ENCODE peak calls at places on chromosomes 11 and 22, in six cellular contexts. Q is mesendoderm; G is lower lobe of right lung; S is prostate gland; A is CD4-positive, CD25-positive, alpha-beta regulatory T cell; E is naive thymus-derived CD4-positive, alpha-beta T cell. W is an unnamed sample.

GRCh38 chr11:126375726-126376125 is 20.2 kb downstream of the ST3GAL4 start:
- DNase-seq in Q (no peak), E (no peak), A (no peak), S (no peak), G (no peak), W (no peak)

GRCh38 chr11:113553905-113554304 is 78.7 kb upstream of the DRD2 start:
- DNase-seq in Q (no peak), G (no peak), A (no peak), S (no peak), E (no peak), W (no peak)

GRCh38 chr11:8018742-8019631 is 31.9 kb downstream of the EIF3F start:
- DNase-seq in E (peak; percentile 80), A (peak; percentile 80), G (peak; percentile 67), S (peak; percentile 31), Q (peak; percentile 94), W (peak; percentile 91)

GRCh38 chr11:8732748-8733241 is 50.2 kb downstream of the RPL27A start:
- DNase-seq in S (peak; percentile 47), Q (peak; percentile 68), G (no peak), A (no peak), E (no peak), W (no peak)

GRCh38 chr11:252666-253065 is 15.9 kb downstream of the PSMD13 start:
- DNase-seq in G (no peak), A (no peak), Q (no peak), S (no peak), E (no peak), W (no peak)

GRCh38 chr22:50576070-50576469 is 2.2 kb downstream of the CPT1B start:
- DNase-seq in A (no peak), E (no peak), S (no peak), G (no peak), Q (peak; percentile 76), W (no peak)

GRCh38 chr22:17672417-17672991 is 33.9 kb downstream of the BCL2L13 start:
- DNase-seq in E (no peak), G (no peak), A (no peak), S (no peak), Q (no peak), W (no peak)

GRCh38 chr11:36452987-36453386 is 57.1 kb downstream of the TRAF6 start:
- DNase-seq in E (no peak), S (no peak), G (no peak), Q (no peak), A (peak; percentile 16), W (peak; percentile 29)

GRCh38 chr11:43942651-43943356 is 367 bp downstream of the C11orf96 start:
- DNase-seq in Q (no peak), A (peak; percentile 15), G (peak; percentile 52), E (no peak), S (no peak), W (no peak)
- H3K27ac ChIP-seq in Q (no peak overlapping the region), A (no peak overlapping the region), G (peak overlapping the region; percentile 84), E (no peak overlapping the region), S (peak overlapping the region; percentile 62), W (no peak overlapping the region)

DNA sequence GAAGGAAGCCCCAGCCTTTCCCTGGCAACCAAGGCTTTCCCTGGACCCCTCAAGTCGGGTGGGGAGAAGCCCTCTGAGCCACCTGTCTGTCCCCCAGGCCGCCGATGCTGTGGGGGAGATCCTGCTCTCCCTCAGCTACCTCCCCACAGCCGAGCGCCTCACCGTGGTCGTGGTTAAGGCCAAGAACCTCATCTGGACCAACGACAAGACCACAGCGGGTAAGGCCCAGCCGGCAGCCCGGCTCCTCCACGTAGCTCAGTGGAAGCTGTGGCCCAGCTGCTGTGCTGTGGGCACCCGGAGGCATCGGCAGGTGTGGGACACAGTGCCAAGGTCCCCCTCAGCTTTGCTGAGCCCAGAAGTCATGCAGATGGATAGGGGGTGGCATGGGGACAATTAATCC is 12.2 kb upstream of the RHOD start:
- DNase-seq in S (no peak), E (no peak), A (no peak), G (no peak), Q (no peak), W (no peak)
- H3K27ac ChIP-seq in S (no peak overlapping the region), E (no peak overlapping the region), A (no peak overlapping the region), G (no peak overlapping the region), Q (no peak overlapping the region), W (no peak overlapping the region)

GRCh38 chr11:27215471-27216267 is 147.3 kb downstream of the CCDC34 start:
- DNase-seq in A (no peak), G (peak; percentile 76), Q (peak; percentile 75), E (no peak), S (no peak), W (no peak)

GRCh38 chr11:27213232-27213660 is 149.8 kb downstream of the CCDC34 start:
- DNase-seq in Q (peak; percentile 92), S (no peak), A (no peak), G (no peak), E (no peak), W (no peak)

GRCh38 chr11:27212248-27212780 is 150.7 kb downstream of the CCDC34 start:
- DNase-seq in E (no peak), S (no peak), A (no peak), G (no peak), Q (no peak), W (no peak)

GRCh38 chr11:27216268-27217149 is 146.5 kb downstream of the CCDC34 start:
- DNase-seq in Q (no peak), E (no peak), A (no peak), S (no peak), G (peak; percentile 49), W (no peak)

DNA sequence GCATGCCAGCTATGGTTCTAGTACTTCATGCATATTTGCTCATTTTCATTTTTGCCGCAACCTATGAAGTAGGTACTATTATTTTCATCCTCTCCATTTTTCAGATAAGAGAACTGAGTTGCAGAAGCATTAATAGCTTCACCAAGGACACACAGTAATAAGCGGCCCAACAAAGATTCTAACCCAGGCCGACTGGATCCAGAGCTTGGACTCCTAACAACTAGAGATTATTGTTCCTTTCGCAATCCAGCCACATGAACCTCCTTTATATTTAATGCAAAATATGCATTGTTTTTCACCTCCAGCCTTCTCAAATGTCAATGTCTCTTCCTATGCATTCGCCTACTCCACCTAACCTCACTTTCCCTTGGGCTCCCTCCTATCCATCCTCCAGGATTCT is 148.3 kb downstream of the CCDC34 start:
- DNase-seq in G (no peak), E (no peak), A (no peak), Q (no peak), S (no peak), W (no peak)
- H3K27ac ChIP-seq in G (no peak overlapping the region), E (no peak overlapping the region), A (no peak overlapping the region), Q (no peak overlapping the region), S (no peak overlapping the region), W (no peak overlapping the region)

DNA sequence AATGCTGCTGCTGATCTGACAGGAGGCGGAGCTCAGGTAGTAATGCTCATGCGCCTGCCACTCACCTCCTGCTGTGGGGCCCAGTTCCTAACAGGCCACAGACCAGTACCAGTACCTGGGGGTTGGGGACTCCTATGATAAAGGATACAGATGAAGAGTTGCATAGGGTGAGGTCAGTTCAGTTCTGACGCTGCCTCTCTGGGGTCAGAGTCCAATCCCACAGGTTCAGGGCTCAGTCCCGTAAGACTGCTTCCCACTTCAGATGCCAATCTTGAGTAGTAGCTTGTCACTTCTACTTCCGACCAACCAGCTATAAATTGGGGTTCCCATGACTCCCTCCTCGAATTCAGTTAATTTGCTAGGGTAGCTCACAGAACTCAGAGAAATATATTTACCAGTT is 8.6 kb downstream of the ASRGL1 start:
- DNase-seq in E (no peak), A (no peak), Q (no peak), G (no peak), S (no peak), W (no peak)
- H3K27ac ChIP-seq in E (no peak overlapping the region), A (no peak overlapping the region), Q (no peak overlapping the region), G (no peak overlapping the region), S (no peak overlapping the region), W (no peak overlapping the region)

DNA sequence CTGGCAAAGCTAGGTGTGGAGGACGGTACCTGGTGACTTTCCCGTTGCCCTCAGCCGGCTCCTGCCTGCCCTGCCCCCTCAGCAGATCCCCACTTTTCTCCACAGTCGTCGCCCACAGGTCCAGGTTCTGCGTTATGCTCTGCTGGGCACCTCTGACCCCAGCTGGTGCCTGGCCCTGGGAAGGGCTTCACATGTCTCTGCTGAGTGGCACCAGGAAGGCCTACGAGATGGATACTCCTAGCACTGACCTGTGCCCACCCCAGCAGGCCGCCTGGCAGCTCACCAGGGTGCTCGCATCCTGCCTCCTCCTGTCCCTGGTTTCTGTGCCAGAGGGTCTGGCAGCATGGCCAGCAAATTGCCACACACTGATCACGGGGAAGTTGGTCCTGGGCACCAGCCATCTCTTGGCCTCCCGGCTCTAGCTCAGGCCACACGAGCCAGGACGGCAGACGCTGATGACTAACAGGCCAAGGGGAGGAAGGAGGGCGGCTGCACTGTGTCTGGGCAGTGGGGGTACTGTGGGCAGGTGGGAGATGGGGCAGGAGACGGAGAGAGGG is 13.8 kb downstream of the CARS1 start:
- DNase-seq in A (no peak), G (no peak), Q (no peak), E (no peak), S (no peak), W (no peak)
- H3K27ac ChIP-seq in A (no peak overlapping the region), G (peak overlapping the region; percentile 18), Q (no peak overlapping the region), E (no peak overlapping the region), S (no peak overlapping the region), W (no peak overlapping the region)

GRCh38 chr11:75280227-75280671 is 39.7 kb downstream of the TPBGL start:
- DNase-seq in A (peak; percentile 82), Q (peak; percentile 92), E (peak; percentile 76), S (peak; percentile 65), G (peak; percentile 75), W (peak; percentile 68)
- H3K27ac ChIP-seq in A (no peak overlapping the region), Q (no peak overlapping the region), E (no peak overlapping the region), S (no peak overlapping the region), G (peak overlapping the region; percentile 58), W (no peak overlapping the region)

DNA sequence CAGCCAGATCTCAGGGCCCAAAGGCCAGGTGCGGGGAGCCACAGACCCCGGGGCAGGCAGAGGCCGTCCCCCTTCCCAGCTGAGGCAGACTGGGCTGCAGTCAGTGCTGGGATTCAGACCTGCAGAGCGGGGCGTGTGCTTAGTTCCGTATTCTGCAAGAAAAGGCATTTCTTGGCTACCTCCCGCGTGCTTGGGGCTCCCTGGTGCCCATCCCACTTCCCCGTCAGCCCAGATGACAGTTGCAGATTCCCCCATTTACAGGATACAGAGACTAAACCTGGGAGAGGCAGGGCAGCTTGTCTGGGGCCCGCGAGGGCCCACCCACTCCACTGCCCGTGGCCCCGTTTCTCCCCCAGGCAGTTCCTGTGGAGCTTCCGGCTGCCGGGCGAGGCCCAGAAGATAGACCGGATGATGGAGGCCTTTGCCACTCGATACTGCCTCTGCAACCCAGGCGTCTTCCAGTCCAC is 18.3 kb downstream of the CYTH4 start:
- DNase-seq in E (peak; percentile 53), Q (no peak), G (no peak), S (no peak), A (peak; percentile 83), W (peak; percentile 51)
- H3K27ac ChIP-seq in E (peak overlapping the region; percentile 77), Q (no peak overlapping the region), G (peak overlapping the region; percentile 38), S (no peak overlapping the region), A (peak overlapping the region; percentile 94), W (peak overlapping the region; percentile 72)

DNA sequence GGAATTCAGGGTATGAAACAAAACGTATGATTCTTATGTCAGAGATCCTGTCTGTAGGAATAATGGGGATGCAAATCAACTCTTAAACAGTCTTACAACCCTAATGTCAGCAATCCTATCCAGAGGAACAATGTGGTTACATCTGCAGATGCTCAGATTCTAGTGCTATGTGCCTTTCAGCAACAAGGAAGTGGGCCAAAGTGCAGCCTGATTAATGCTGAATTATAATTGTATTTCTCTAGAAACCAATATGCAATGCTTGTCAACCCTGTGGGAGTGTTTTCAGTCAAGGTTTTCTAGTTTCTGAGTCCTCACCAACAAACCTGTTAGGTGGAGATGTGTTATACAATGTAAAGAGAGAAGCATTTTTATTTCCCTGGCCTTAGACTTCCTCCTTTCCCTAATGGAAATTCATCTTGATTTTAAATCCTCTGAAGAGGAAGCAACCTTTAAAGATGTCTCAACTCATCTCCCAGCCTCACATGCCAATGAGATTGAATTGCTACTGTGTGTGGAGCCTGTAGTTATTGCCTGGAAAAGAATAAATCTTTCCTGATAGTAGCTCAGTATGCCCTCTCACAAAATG is 26.2 kb upstream of the TMEM123 start:
- DNase-seq in S (no peak), A (no peak), Q (no peak), E (no peak), G (no peak), W (no peak)
- H3K27ac ChIP-seq in S (no peak overlapping the region), A (no peak overlapping the region), Q (peak overlapping the region; percentile 22), E (no peak overlapping the region), G (no peak overlapping the region), W (no peak overlapping the region)